ENCODE peak calls at places on chromosomes 13 and 19, in five cellular contexts. A is lower lobe of right lung, E is uterus, K is small intestine, H is neuronal stem cell. W is an unnamed sample.

GRCh38 chr19:53055117-53055516 is 10.6 kb downstream of the ERVV-2 start:
- DNase-seq in A (no peak), E (no peak), K (no peak), H (no peak), W (no peak)

GRCh38 chr13:48043789-48044503 is 6.4 kb downstream of the NUDT15 start:
- DNase-seq in A (no peak), E (no peak), K (peak; percentile 70), H (no peak), W (no peak)

GRCh38 chr13:66660013-66660804 is 569.9 kb downstream of the PCDH9 start:
- DNase-seq in A (no peak), E (no peak), K (no peak), H (no peak), W (no peak)

GRCh38 chr13:73417012-73417615 is 358.3 kb downstream of the KLF5 start:
- DNase-seq in A (no peak), E (no peak), K (peak; percentile 14), H (no peak), W (no peak)

GRCh38 chr13:100130092-100130491 is 41.2 kb downstream of the PCCA start:
- DNase-seq in A (no peak), E (no peak), K (no peak), H (no peak), W (no peak)

GRCh38 chr13:98606296-98606695 is 29.4 kb upstream of the STK24 start:
- DNase-seq in A (no peak), E (no peak), K (no peak), H (no peak), W (no peak)

GRCh38 chr19:16588089-16588823 is 16.0 kb upstream of the SLC35E1 start:
- DNase-seq in A (no peak), E (no peak), K (peak; percentile 23), H (no peak), W (no peak)

GRCh38 chr13:51502206-51502651 is 49.4 kb upstream of the INTS6 start:
- DNase-seq in A (no peak), E (no peak), K (no peak), H (no peak), W (no peak)

GRCh38 chr13:49997935-49998334 is 1.1 kb downstream of the TRIM13 start:
- DNase-seq in A (no peak), E (no peak), K (peak; percentile 11), H (no peak), W (no peak)

GRCh38 chr13:49996166-49996915 is 501 bp upstream of the TRIM13 start:
- DNase-seq in A (peak; percentile 96), E (peak; percentile 93), K (peak; percentile 91), H (peak; percentile 90), W (peak; percentile 95)

GRCh38 chr13:50001287-50001686 is 4.4 kb downstream of the TRIM13 start:
- DNase-seq in A (no peak), E (no peak), K (no peak), H (no peak), W (no peak)

GRCh38 chr13:49996951-49997895 is at the start of gene TRIM13:
- DNase-seq in A (peak; percentile 92), E (peak; percentile 90), K (peak; percentile 90), H (peak; percentile 83), W (peak; percentile 92)

DNA sequence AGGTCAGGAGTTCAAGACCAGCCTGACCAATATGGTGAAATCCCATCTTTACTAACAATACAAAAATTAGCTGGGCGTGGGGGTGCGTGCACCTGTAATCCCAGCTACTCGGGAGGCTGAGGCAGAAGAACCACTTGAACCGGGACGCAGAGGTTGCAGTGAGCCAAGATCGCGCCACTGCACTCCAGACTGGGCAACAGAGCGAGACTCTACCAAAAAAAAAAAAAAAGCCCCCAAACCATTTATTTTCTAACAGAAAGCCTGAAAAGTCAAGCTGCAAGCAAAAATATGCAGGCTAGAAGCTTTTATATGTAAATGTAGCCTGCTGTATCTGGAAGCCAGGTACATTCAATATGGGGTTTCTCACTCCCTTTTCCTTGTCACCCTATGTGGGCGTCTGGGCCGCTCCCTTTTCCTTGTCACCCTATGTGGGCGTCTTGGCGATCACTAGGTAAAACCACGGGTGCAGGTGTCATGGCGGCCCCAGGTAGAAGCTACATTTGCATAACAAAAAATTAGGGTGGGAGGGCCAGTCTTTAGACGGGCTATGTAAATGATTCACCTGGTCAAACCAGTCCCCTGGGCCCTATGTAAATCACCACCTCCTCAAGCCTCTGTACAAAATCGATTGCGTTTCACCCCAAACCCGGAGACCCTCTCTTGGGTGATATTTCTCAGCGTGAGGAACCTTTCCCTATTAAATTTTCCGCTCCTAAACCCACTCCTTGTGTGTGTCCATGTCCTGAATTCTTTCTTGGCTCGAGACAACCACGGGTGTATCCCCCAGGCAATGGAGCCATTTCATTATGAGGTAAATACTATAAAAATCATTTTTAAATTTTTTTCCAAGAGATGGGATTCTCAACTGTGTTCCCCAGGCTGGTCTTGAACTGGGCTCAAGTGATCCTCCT is 2.1 kb downstream of the TRIM13 start:
- DNase-seq in A (no peak), E (no peak), K (no peak), H (no peak), W (no peak)
- H3K4me3 ChIP-seq in A (peak overlapping the region; percentile 68), E (no peak overlapping the region), K (no peak overlapping the region), H (no peak overlapping the region), W (peak overlapping the region; percentile 91)

GRCh38 chr19:48777139-48777538 is 21.8 kb downstream of the FGF21 start:
- DNase-seq in A (no peak), E (no peak), K (no peak), H (no peak), W (no peak)

GRCh38 chr19:48770734-48771472 is 15.6 kb downstream of the FGF21 start:
- DNase-seq in A (no peak), E (no peak), K (no peak), H (no peak), W (no peak)

GRCh38 chr19:48770223-48770622 is 14.9 kb downstream of the FGF21 start:
- DNase-seq in A (no peak), E (no peak), K (no peak), H (no peak), W (no peak)

GRCh38 chr19:48768989-48769713 is 13.8 kb downstream of the FGF21 start:
- DNase-seq in A (no peak), E (no peak), K (no peak), H (no peak), W (no peak)

GRCh38 chr19:48772503-48772953 is 17.2 kb downstream of the FGF21 start:
- DNase-seq in A (no peak), E (no peak), K (no peak), H (no peak), W (no peak)
- H3K4me3 ChIP-seq in A (no peak overlapping the region), E (no peak overlapping the region), K (no peak overlapping the region), H (no peak overlapping the region), W (no peak overlapping the region)

DNA sequence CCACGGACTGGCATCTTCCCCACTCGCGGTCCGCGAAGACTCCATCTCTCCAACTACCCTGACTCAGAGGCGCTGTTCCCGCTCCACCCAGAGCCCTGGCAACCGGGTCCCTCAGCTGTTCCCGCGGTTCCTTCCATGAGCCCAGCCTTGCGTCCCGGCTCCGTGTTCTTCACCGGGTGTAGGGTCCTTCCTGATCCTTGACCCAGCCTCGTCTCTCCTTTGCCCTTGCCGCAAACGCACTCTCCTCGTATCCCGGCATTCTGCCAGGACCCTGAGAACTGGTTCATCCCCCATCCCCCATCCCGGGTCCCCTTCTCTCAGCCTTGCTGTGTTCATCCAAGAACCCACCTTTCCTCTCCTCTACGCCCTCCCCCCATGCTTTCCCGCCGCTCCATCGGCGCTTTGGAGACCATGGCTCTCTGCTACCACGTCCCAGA is 705 bp downstream of the ICAM5 start:
- DNase-seq in A (no peak), E (no peak), K (no peak), H (no peak), W (no peak)
- H3K4me3 ChIP-seq in A (peak overlapping the region; percentile 68), E (no peak overlapping the region), K (peak overlapping the region; percentile 28), H (peak overlapping the region; percentile 63), W (peak overlapping the region; percentile 67)

DNA sequence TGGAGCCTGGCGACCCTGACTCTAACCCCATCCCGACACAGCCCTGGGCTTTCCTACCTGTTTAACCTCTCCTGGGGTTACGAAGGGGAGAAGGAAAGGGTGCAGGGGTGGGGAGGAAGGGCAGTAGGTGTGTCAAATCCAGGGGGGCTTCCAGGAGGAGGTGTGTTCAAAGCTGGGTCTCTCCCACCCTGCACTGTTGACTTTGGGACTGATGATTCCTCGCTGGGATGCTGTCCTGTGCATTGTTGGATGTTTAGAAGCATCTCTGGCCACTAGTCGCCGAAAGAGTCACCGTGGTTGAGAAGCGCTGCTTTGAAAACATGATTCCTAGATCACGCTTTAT is 4.2 kb upstream of the FCER2 start:
- DNase-seq in A (no peak), E (no peak), K (no peak), H (no peak), W (no peak)
- H3K4me3 ChIP-seq in A (no peak overlapping the region), E (no peak overlapping the region), K (no peak overlapping the region), H (no peak overlapping the region), W (no peak overlapping the region)

DNA sequence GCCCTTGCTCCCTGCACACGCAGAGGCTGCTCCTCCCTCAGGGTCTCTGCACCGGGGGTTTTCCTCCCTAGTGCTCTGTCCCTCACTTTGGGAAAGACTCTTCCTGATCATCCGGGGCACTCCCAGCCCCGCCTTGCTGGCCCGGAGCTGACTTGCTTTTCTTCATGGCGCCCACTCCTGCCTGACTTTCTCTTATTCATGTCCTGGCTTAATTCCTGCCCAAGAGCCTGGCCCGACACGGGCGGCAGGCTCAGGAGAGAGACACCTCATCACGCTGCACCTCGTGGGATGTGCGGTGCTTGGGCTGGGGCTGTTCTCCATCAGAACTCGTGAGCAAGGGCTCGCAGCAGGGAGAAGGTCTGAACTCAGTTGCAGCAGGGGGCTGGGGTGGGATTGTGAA is 11.8 kb upstream of the PLA2G4C start:
- DNase-seq in A (no peak), E (no peak), K (no peak), H (no peak), W (no peak)
- H3K4me3 ChIP-seq in A (no peak overlapping the region), E (no peak overlapping the region), K (no peak overlapping the region), H (no peak overlapping the region), W (no peak overlapping the region)

GRCh38 chr19:34666958-34667265 is 10.0 kb downstream of the SCGB2B2 start:
- DNase-seq in A (no peak), E (no peak), K (no peak), H (no peak), W (no peak)
- H3K4me3 ChIP-seq in A (peak overlapping the region; percentile 39), E (no peak overlapping the region), K (no peak overlapping the region), H (peak overlapping the region; percentile 12), W (peak overlapping the region; percentile 55)

DNA sequence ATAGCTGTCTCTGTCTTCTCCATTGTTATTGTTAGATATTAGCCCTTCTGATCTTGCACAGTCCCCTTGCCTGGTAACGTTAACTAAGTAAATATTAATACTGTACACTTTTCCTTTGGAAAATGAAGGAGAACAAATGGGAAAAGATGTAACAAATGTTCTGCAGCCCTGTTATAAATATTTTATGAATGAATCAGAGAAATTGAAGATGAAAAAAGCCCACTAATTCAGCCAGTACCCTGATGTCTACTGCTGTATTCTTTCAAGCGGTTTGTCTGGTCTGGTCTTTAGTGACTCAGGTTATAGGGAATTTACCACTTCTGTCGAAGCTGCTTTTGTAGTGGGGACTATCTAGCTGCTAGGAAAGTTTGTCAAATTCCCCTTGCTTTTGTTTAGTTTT is 121.0 kb downstream of the COG6 start:
- DNase-seq in A (no peak), E (no peak), K (no peak), H (no peak), W (no peak)
- H3K4me3 ChIP-seq in A (no peak overlapping the region), E (no peak overlapping the region), K (no peak overlapping the region), H (no peak overlapping the region), W (no peak overlapping the region)

W was measured in left ventricle myocardium inferior.